ENCODE peak calls at places on chromosomes 2 and 18, in eight cellular contexts. One of them, this sample, is unnamed.

GRCh38 chr2:83055338-83056010 is 1403.6 kb downstream of the SUCLG1 start:
- DNase-seq in stimulated activated CD4-positive, alpha-beta T cell treated with anti-CD3 and anti-CD28 coated beads, Interleukin-2, amount 100 ng/mL, for 24 hours: no peak
- DNase-seq in T-helper 2 cell: no peak
- DNase-seq in ascending aorta: no peak
- DNase-seq in HCT116: no peak
- DNase-seq in non-pigmented ciliary epithelial cell: peak; percentile 76
- DNase-seq in activated effector memory CD4-positive, alpha-beta T cell treated with anti-CD3 and anti-CD28 coated beads, Interleukin-2, amount 50 U/mL, for 16 hours: no peak
- DNase-seq in AG04450: peak; percentile 47
- DNase-seq in this sample: peak; percentile 55

GRCh38 chr18:28126768-28127167 is 50.2 kb downstream of the CDH2 start:
- DNase-seq in stimulated activated CD4-positive, alpha-beta T cell treated with anti-CD3 and anti-CD28 coated beads, Interleukin-2, amount 100 ng/mL, for 24 hours: no peak
- DNase-seq in T-helper 2 cell: no peak
- DNase-seq in ascending aorta: no peak
- DNase-seq in HCT116: no peak
- DNase-seq in non-pigmented ciliary epithelial cell: no peak
- DNase-seq in activated effector memory CD4-positive, alpha-beta T cell treated with anti-CD3 and anti-CD28 coated beads, Interleukin-2, amount 50 U/mL, for 16 hours: no peak
- DNase-seq in AG04450: no peak
- DNase-seq in this sample: no peak

GRCh38 chr2:207115715-207116364 is 49.9 kb downstream of the KLF7 start:
- DNase-seq in stimulated activated CD4-positive, alpha-beta T cell treated with anti-CD3 and anti-CD28 coated beads, Interleukin-2, amount 100 ng/mL, for 24 hours: no peak
- DNase-seq in T-helper 2 cell: no peak
- DNase-seq in ascending aorta: no peak
- DNase-seq in HCT116: no peak
- DNase-seq in non-pigmented ciliary epithelial cell: no peak
- DNase-seq in activated effector memory CD4-positive, alpha-beta T cell treated with anti-CD3 and anti-CD28 coated beads, Interleukin-2, amount 50 U/mL, for 16 hours: no peak
- DNase-seq in AG04450: no peak
- DNase-seq in this sample: no peak

GRCh38 chr2:215843579-215843978 is 169.8 kb downstream of the MREG start:
- DNase-seq in stimulated activated CD4-positive, alpha-beta T cell treated with anti-CD3 and anti-CD28 coated beads, Interleukin-2, amount 100 ng/mL, for 24 hours: no peak
- DNase-seq in T-helper 2 cell: no peak
- DNase-seq in ascending aorta: peak; percentile 44
- DNase-seq in HCT116: peak; percentile 31
- DNase-seq in non-pigmented ciliary epithelial cell: peak; percentile 81
- DNase-seq in activated effector memory CD4-positive, alpha-beta T cell treated with anti-CD3 and anti-CD28 coated beads, Interleukin-2, amount 50 U/mL, for 16 hours: no peak
- DNase-seq in AG04450: peak; percentile 30
- DNase-seq in this sample: peak; percentile 34

GRCh38 chr18:8776013-8776515 is 70.7 kb downstream of the MTCL1 start:
- DNase-seq in stimulated activated CD4-positive, alpha-beta T cell treated with anti-CD3 and anti-CD28 coated beads, Interleukin-2, amount 100 ng/mL, for 24 hours: no peak
- DNase-seq in T-helper 2 cell: no peak
- DNase-seq in ascending aorta: no peak
- DNase-seq in HCT116: no peak
- DNase-seq in non-pigmented ciliary epithelial cell: no peak
- DNase-seq in activated effector memory CD4-positive, alpha-beta T cell treated with anti-CD3 and anti-CD28 coated beads, Interleukin-2, amount 50 U/mL, for 16 hours: no peak
- DNase-seq in AG04450: no peak
- DNase-seq in this sample: no peak

GRCh38 chr2:63049291-63050185 is 1.1 kb upstream of the OTX1 start:
- DNase-seq in stimulated activated CD4-positive, alpha-beta T cell treated with anti-CD3 and anti-CD28 coated beads, Interleukin-2, amount 100 ng/mL, for 24 hours: peak; percentile 13
- DNase-seq in T-helper 2 cell: no peak
- DNase-seq in ascending aorta: no peak
- DNase-seq in HCT116: no peak
- DNase-seq in non-pigmented ciliary epithelial cell: no peak
- DNase-seq in activated effector memory CD4-positive, alpha-beta T cell treated with anti-CD3 and anti-CD28 coated beads, Interleukin-2, amount 50 U/mL, for 16 hours: no peak
- DNase-seq in AG04450: no peak
- DNase-seq in this sample: no peak

GRCh38 chr2:36387258-36387916 is 31.8 kb downstream of the CRIM1 start:
- DNase-seq in stimulated activated CD4-positive, alpha-beta T cell treated with anti-CD3 and anti-CD28 coated beads, Interleukin-2, amount 100 ng/mL, for 24 hours: no peak
- DNase-seq in T-helper 2 cell: no peak
- DNase-seq in ascending aorta: no peak
- DNase-seq in HCT116: no peak
- DNase-seq in non-pigmented ciliary epithelial cell: no peak
- DNase-seq in activated effector memory CD4-positive, alpha-beta T cell treated with anti-CD3 and anti-CD28 coated beads, Interleukin-2, amount 50 U/mL, for 16 hours: no peak
- DNase-seq in AG04450: no peak
- DNase-seq in this sample: no peak

GRCh38 chr2:189217041-189217440 is 37.5 kb upstream of the COL5A2 start:
- DNase-seq in stimulated activated CD4-positive, alpha-beta T cell treated with anti-CD3 and anti-CD28 coated beads, Interleukin-2, amount 100 ng/mL, for 24 hours: no peak
- DNase-seq in T-helper 2 cell: no peak
- DNase-seq in ascending aorta: no peak
- DNase-seq in HCT116: no peak
- DNase-seq in non-pigmented ciliary epithelial cell: no peak
- DNase-seq in activated effector memory CD4-positive, alpha-beta T cell treated with anti-CD3 and anti-CD28 coated beads, Interleukin-2, amount 50 U/mL, for 16 hours: no peak
- DNase-seq in AG04450: no peak
- DNase-seq in this sample: no peak

GRCh38 chr2:225464346-225465025 is 65.0 kb downstream of the NYAP2 start:
- DNase-seq in stimulated activated CD4-positive, alpha-beta T cell treated with anti-CD3 and anti-CD28 coated beads, Interleukin-2, amount 100 ng/mL, for 24 hours: no peak
- DNase-seq in T-helper 2 cell: no peak
- DNase-seq in ascending aorta: no peak
- DNase-seq in HCT116: no peak
- DNase-seq in non-pigmented ciliary epithelial cell: no peak
- DNase-seq in activated effector memory CD4-positive, alpha-beta T cell treated with anti-CD3 and anti-CD28 coated beads, Interleukin-2, amount 50 U/mL, for 16 hours: no peak
- DNase-seq in AG04450: no peak
- DNase-seq in this sample: no peak

GRCh38 chr2:15357186-15357585 is 203.9 kb downstream of the NBAS start:
- DNase-seq in stimulated activated CD4-positive, alpha-beta T cell treated with anti-CD3 and anti-CD28 coated beads, Interleukin-2, amount 100 ng/mL, for 24 hours: no peak
- DNase-seq in T-helper 2 cell: no peak
- DNase-seq in ascending aorta: no peak
- DNase-seq in HCT116: no peak
- DNase-seq in non-pigmented ciliary epithelial cell: no peak
- DNase-seq in activated effector memory CD4-positive, alpha-beta T cell treated with anti-CD3 and anti-CD28 coated beads, Interleukin-2, amount 50 U/mL, for 16 hours: no peak
- DNase-seq in AG04450: no peak
- DNase-seq in this sample: no peak

GRCh38 chr2:68751397-68752339 is 17.1 kb downstream of the ARHGAP25 start:
- DNase-seq in stimulated activated CD4-positive, alpha-beta T cell treated with anti-CD3 and anti-CD28 coated beads, Interleukin-2, amount 100 ng/mL, for 24 hours: peak; percentile 95
- DNase-seq in T-helper 2 cell: peak; percentile 84
- DNase-seq in ascending aorta: peak; percentile 67
- DNase-seq in HCT116: peak; percentile 86
- DNase-seq in non-pigmented ciliary epithelial cell: no peak
- DNase-seq in activated effector memory CD4-positive, alpha-beta T cell treated with anti-CD3 and anti-CD28 coated beads, Interleukin-2, amount 50 U/mL, for 16 hours: peak; percentile 97
- DNase-seq in AG04450: peak; percentile 68
- DNase-seq in this sample: peak; percentile 76

GRCh38 chr2:98445167-98445522 is 487 bp downstream of the INPP4A start:
- DNase-seq in stimulated activated CD4-positive, alpha-beta T cell treated with anti-CD3 and anti-CD28 coated beads, Interleukin-2, amount 100 ng/mL, for 24 hours: peak; percentile 43
- DNase-seq in T-helper 2 cell: no peak
- DNase-seq in ascending aorta: no peak
- DNase-seq in HCT116: no peak
- DNase-seq in non-pigmented ciliary epithelial cell: no peak
- DNase-seq in activated effector memory CD4-positive, alpha-beta T cell treated with anti-CD3 and anti-CD28 coated beads, Interleukin-2, amount 50 U/mL, for 16 hours: no peak
- DNase-seq in AG04450: no peak
- DNase-seq in this sample: no peak

GRCh38 chr2:192585418-192585817 is 390.7 kb upstream of the TMEFF2 start:
- DNase-seq in stimulated activated CD4-positive, alpha-beta T cell treated with anti-CD3 and anti-CD28 coated beads, Interleukin-2, amount 100 ng/mL, for 24 hours: no peak
- DNase-seq in T-helper 2 cell: no peak
- DNase-seq in ascending aorta: no peak
- DNase-seq in HCT116: no peak
- DNase-seq in non-pigmented ciliary epithelial cell: no peak
- DNase-seq in activated effector memory CD4-positive, alpha-beta T cell treated with anti-CD3 and anti-CD28 coated beads, Interleukin-2, amount 50 U/mL, for 16 hours: no peak
- DNase-seq in AG04450: no peak
- DNase-seq in this sample: no peak

GRCh38 chr18:240175-240574 is 27.7 kb downstream of the THOC1 start:
- DNase-seq in stimulated activated CD4-positive, alpha-beta T cell treated with anti-CD3 and anti-CD28 coated beads, Interleukin-2, amount 100 ng/mL, for 24 hours: no peak
- DNase-seq in T-helper 2 cell: no peak
- DNase-seq in ascending aorta: no peak
- DNase-seq in HCT116: no peak
- DNase-seq in non-pigmented ciliary epithelial cell: no peak
- DNase-seq in activated effector memory CD4-positive, alpha-beta T cell treated with anti-CD3 and anti-CD28 coated beads, Interleukin-2, amount 50 U/mL, for 16 hours: no peak
- DNase-seq in AG04450: no peak
- DNase-seq in this sample: no peak

GRCh38 chr2:97728091-97728596 is 14.8 kb downstream of the ZAP70 start:
- DNase-seq in stimulated activated CD4-positive, alpha-beta T cell treated with anti-CD3 and anti-CD28 coated beads, Interleukin-2, amount 100 ng/mL, for 24 hours: no peak
- DNase-seq in T-helper 2 cell: no peak
- DNase-seq in ascending aorta: no peak
- DNase-seq in HCT116: no peak
- DNase-seq in non-pigmented ciliary epithelial cell: no peak
- DNase-seq in activated effector memory CD4-positive, alpha-beta T cell treated with anti-CD3 and anti-CD28 coated beads, Interleukin-2, amount 50 U/mL, for 16 hours: peak; percentile 67
- DNase-seq in AG04450: no peak
- DNase-seq in this sample: no peak

GRCh38 chr2:197972017-197972416 is 167.6 kb downstream of the PLCL1 start:
- DNase-seq in stimulated activated CD4-positive, alpha-beta T cell treated with anti-CD3 and anti-CD28 coated beads, Interleukin-2, amount 100 ng/mL, for 24 hours: no peak
- DNase-seq in T-helper 2 cell: no peak
- DNase-seq in ascending aorta: no peak
- DNase-seq in HCT116: no peak
- DNase-seq in non-pigmented ciliary epithelial cell: peak; percentile 28
- DNase-seq in activated effector memory CD4-positive, alpha-beta T cell treated with anti-CD3 and anti-CD28 coated beads, Interleukin-2, amount 50 U/mL, for 16 hours: no peak
- DNase-seq in AG04450: peak; percentile 48
- DNase-seq in this sample: peak; percentile 76

GRCh38 chr2:65420712-65421431 is 11.5 kb downstream of the SPRED2 start:
- DNase-seq in stimulated activated CD4-positive, alpha-beta T cell treated with anti-CD3 and anti-CD28 coated beads, Interleukin-2, amount 100 ng/mL, for 24 hours: peak; percentile 9
- DNase-seq in T-helper 2 cell: no peak
- DNase-seq in ascending aorta: no peak
- DNase-seq in HCT116: no peak
- DNase-seq in non-pigmented ciliary epithelial cell: no peak
- DNase-seq in activated effector memory CD4-positive, alpha-beta T cell treated with anti-CD3 and anti-CD28 coated beads, Interleukin-2, amount 50 U/mL, for 16 hours: no peak
- DNase-seq in AG04450: peak; percentile 38
- DNase-seq in this sample: no peak

GRCh38 chr2:53896864-53897263 is 37.1 kb upstream of the GPR75 start:
- DNase-seq in stimulated activated CD4-positive, alpha-beta T cell treated with anti-CD3 and anti-CD28 coated beads, Interleukin-2, amount 100 ng/mL, for 24 hours: no peak
- DNase-seq in T-helper 2 cell: no peak
- DNase-seq in ascending aorta: no peak
- DNase-seq in HCT116: no peak
- DNase-seq in non-pigmented ciliary epithelial cell: peak; percentile 17
- DNase-seq in activated effector memory CD4-positive, alpha-beta T cell treated with anti-CD3 and anti-CD28 coated beads, Interleukin-2, amount 50 U/mL, for 16 hours: no peak
- DNase-seq in AG04450: peak; percentile 6
- DNase-seq in this sample: peak; percentile 2

GRCh38 chr2:163133602-163134001 is 295.0 kb upstream of the KCNH7 start:
- DNase-seq in stimulated activated CD4-positive, alpha-beta T cell treated with anti-CD3 and anti-CD28 coated beads, Interleukin-2, amount 100 ng/mL, for 24 hours: no peak
- DNase-seq in T-helper 2 cell: no peak
- DNase-seq in ascending aorta: no peak
- DNase-seq in HCT116: no peak
- DNase-seq in non-pigmented ciliary epithelial cell: peak; percentile 42
- DNase-seq in activated effector memory CD4-positive, alpha-beta T cell treated with anti-CD3 and anti-CD28 coated beads, Interleukin-2, amount 50 U/mL, for 16 hours: no peak
- DNase-seq in AG04450: no peak
- DNase-seq in this sample: no peak

GRCh38 chr2:33287611-33288010 is 188.8 kb upstream of the RASGRP3 start:
- DNase-seq in stimulated activated CD4-positive, alpha-beta T cell treated with anti-CD3 and anti-CD28 coated beads, Interleukin-2, amount 100 ng/mL, for 24 hours: no peak
- DNase-seq in T-helper 2 cell: no peak
- DNase-seq in ascending aorta: no peak
- DNase-seq in HCT116: no peak
- DNase-seq in non-pigmented ciliary epithelial cell: no peak
- DNase-seq in activated effector memory CD4-positive, alpha-beta T cell treated with anti-CD3 and anti-CD28 coated beads, Interleukin-2, amount 50 U/mL, for 16 hours: no peak
- DNase-seq in AG04450: no peak
- DNase-seq in this sample: no peak

GRCh38 chr2:162732946-162733698 is 105.4 kb downstream of the KCNH7 start:
- DNase-seq in stimulated activated CD4-positive, alpha-beta T cell treated with anti-CD3 and anti-CD28 coated beads, Interleukin-2, amount 100 ng/mL, for 24 hours: no peak
- DNase-seq in T-helper 2 cell: no peak
- DNase-seq in ascending aorta: no peak
- DNase-seq in HCT116: no peak
- DNase-seq in non-pigmented ciliary epithelial cell: no peak
- DNase-seq in activated effector memory CD4-positive, alpha-beta T cell treated with anti-CD3 and anti-CD28 coated beads, Interleukin-2, amount 50 U/mL, for 16 hours: no peak
- DNase-seq in AG04450: no peak
- DNase-seq in this sample: no peak

GRCh38 chr2:195636890-195637289 is 20.1 kb upstream of the SLC39A10 start:
- DNase-seq in stimulated activated CD4-positive, alpha-beta T cell treated with anti-CD3 and anti-CD28 coated beads, Interleukin-2, amount 100 ng/mL, for 24 hours: no peak
- DNase-seq in T-helper 2 cell: no peak
- DNase-seq in ascending aorta: no peak
- DNase-seq in HCT116: no peak
- DNase-seq in non-pigmented ciliary epithelial cell: no peak
- DNase-seq in activated effector memory CD4-positive, alpha-beta T cell treated with anti-CD3 and anti-CD28 coated beads, Interleukin-2, amount 50 U/mL, for 16 hours: no peak
- DNase-seq in AG04450: no peak
- DNase-seq in this sample: no peak